ENCODE peak calls at places on chromosomes 12 and 14, in six cellular contexts. X, R, S, G, N and P are unnamed samples.

GRCh38 chr12:113197518-113198077 is 12.1 kb downstream of the RITA1 start:
- DNase-seq in X (no peak), R (no peak), S (no peak), G (no peak), N (no peak), P (no peak)

GRCh38 chr14:75264036-75264435 is 14.6 kb upstream of the FOS start:
- DNase-seq in X (no peak), R (no peak), S (no peak), G (no peak), N (no peak), P (no peak)

GRCh38 chr12:31362759-31363415 is 36.9 kb upstream of the SINHCAF start:
- DNase-seq in X (no peak), R (peak), S (peak), G (no peak), N (no peak), P (peak)

GRCh38 chr12:44874981-44875416 is 1.1 kb downstream of the NELL2 start:
- DNase-seq in X (no peak), R (peak), S (peak), G (no peak), N (peak), P (no peak)

GRCh38 chr12:121218588-121219352 is 8.8 kb downstream of the P2RX4 start:
- DNase-seq in X (no peak), R (no peak), S (no peak), G (no peak), N (no peak), P (no peak)

GRCh38 chr14:32816588-32816987 is 122.1 kb upstream of the NPAS3 start:
- DNase-seq in X (no peak), R (no peak), S (no peak), G (no peak), N (no peak), P (no peak)

GRCh38 chr12:118055144-118055557 is 5.8 kb downstream of the WSB2 start:
- DNase-seq in X (no peak), R (peak), S (peak), G (no peak), N (peak), P (peak)

GRCh38 chr12:6072302-6072752 is 52.1 kb downstream of the VWF start:
- DNase-seq in X (peak), R (no peak), S (no peak), G (no peak), N (no peak), P (no peak)

GRCh38 chr12:116698131-116698495 is 39.8 kb downstream of the SPRING1 start:
- DNase-seq in X (no peak), R (no peak), S (no peak), G (no peak), N (no peak), P (no peak)

GRCh38 chr12:69150083-69150795 is 89.1 kb upstream of the CPSF6 start:
- DNase-seq in X (no peak), R (no peak), S (no peak), G (no peak), N (no peak), P (no peak)

GRCh38 chr14:104677506-104678332 is 11.7 kb upstream of the INF2 start:
- DNase-seq in X (peak), R (peak), S (peak), G (no peak), N (peak), P (peak)

GRCh38 chr14:100278702-100279101 is 27.5 kb downstream of the SLC25A29 start:
- DNase-seq in X (peak), R (no peak), S (peak), G (no peak), N (no peak), P (no peak)

GRCh38 chr12:30694412-30694955 is 1.2 kb downstream of the IPO8 start:
- DNase-seq in X (no peak), R (no peak), S (peak), G (no peak), N (no peak), P (no peak)

GRCh38 chr14:33709286-33709685 is 241.6 kb downstream of the EGLN3 start:
- DNase-seq in X (no peak), R (no peak), S (no peak), G (no peak), N (no peak), P (no peak)

GRCh38 chr12:14936224-14936861 is 2.0 kb downstream of the ERP27 start:
- DNase-seq in X (no peak), R (peak), S (peak), G (no peak), N (no peak), P (no peak)

GRCh38 chr12:65891987-65892481 is 67.8 kb downstream of the HMGA2 start:
- DNase-seq in X (peak), R (no peak), S (peak), G (peak), N (no peak), P (no peak)

GRCh38 chr12:121294151-121294889 is 2.2 kb downstream of the CAMKK2 start:
- DNase-seq in X (no peak), R (no peak), S (no peak), G (no peak), N (no peak), P (no peak)

GRCh38 chr12:83709899-83710298 is 1023.2 kb downstream of the TMTC2 start:
- DNase-seq in X (no peak), R (no peak), S (no peak), G (no peak), N (no peak), P (no peak)

GRCh38 chr12:101299931-101300330 is 20.0 kb downstream of the UTP20 start:
- DNase-seq in X (no peak), R (no peak), S (no peak), G (no peak), N (no peak), P (no peak)

GRCh38 chr14:69828372-69828771 is 31.3 kb upstream of the SLC10A1 start:
- DNase-seq in X (no peak), R (no peak), S (no peak), G (no peak), N (no peak), P (no peak)

GRCh38 chr12:113196996-113197395 is 11.5 kb downstream of the RITA1 start:
- DNase-seq in X (peak), R (peak), S (peak), G (peak), N (peak), P (peak)

GRCh38 chr12:29053567-29053966 is 95.5 kb upstream of the FAR2 start:
- DNase-seq in X (no peak), R (no peak), S (no peak), G (no peak), N (no peak), P (peak)

GRCh38 chr12:79407671-79408622 is 282.8 kb downstream of the PAWR start:
- DNase-seq in X (peak), R (peak), S (peak), G (peak), N (no peak), P (peak)

GRCh38 chr12:34604227-34604626 is 581.9 kb downstream of the ALG10 start:
- DNase-seq in X (no peak), R (no peak), S (no peak), G (no peak), N (no peak), P (no peak)

GRCh38 chr14:45253754-45254300 is 825 bp upstream of the MIS18BP1 start:
- DNase-seq in X (peak), R (no peak), S (no peak), G (no peak), N (no peak), P (no peak)

GRCh38 chr12:4849024-4849594 is 60.6 kb upstream of the KCNA1 start:
- DNase-seq in X (no peak), R (no peak), S (peak), G (peak), N (no peak), P (no peak)

GRCh38 chr12:124441443-124442190 is 125.8 kb downstream of the NCOR2 start:
- DNase-seq in X (peak), R (no peak), S (no peak), G (no peak), N (no peak), P (no peak)

GRCh38 chr14:101174522-101174838 is 271.0 kb upstream of the RTL1 start:
- DNase-seq in X (no peak), R (no peak), S (no peak), G (no peak), N (no peak), P (no peak)

GRCh38 chr14:77161011-77161410 is 19.4 kb upstream of the ZDHHC22 start:
- DNase-seq in X (no peak), R (no peak), S (no peak), G (no peak), N (no peak), P (no peak)

GRCh38 chr14:82045339-82045738 is 511.7 kb upstream of the SEL1L start:
- DNase-seq in X (no peak), R (no peak), S (no peak), G (no peak), N (no peak), P (no peak)

GRCh38 chr12:94536040-94536965 is 76.6 kb upstream of the CEP83 start:
- DNase-seq in X (no peak), R (no peak), S (no peak), G (no peak), N (no peak), P (no peak)

GRCh38 chr14:101707285-101707842 is 54.1 kb upstream of the PPP2R5C start:
- DNase-seq in X (peak), R (peak), S (peak), G (peak), N (peak), P (peak)

GRCh38 chr12:30874455-30875313 is 51.9 kb upstream of the TSPAN11 start:
- DNase-seq in X (no peak), R (peak), S (peak), G (no peak), N (no peak), P (no peak)

GRCh38 chr12:111152581-111152980 is 216.3 kb downstream of the PHETA1 start:
- DNase-seq in X (no peak), R (no peak), S (no peak), G (no peak), N (no peak), P (no peak)

GRCh38 chr12:90407841-90408240 is 547.1 kb downstream of the CCER1 start:
- DNase-seq in X (no peak), R (peak), S (peak), G (no peak), N (no peak), P (no peak)

GRCh38 chr14:75267141-75267601 is 11.5 kb upstream of the FOS start:
- DNase-seq in X (peak), R (no peak), S (peak), G (no peak), N (no peak), P (no peak)

GRCh38 chr12:124479680-124480468 is 87.5 kb downstream of the NCOR2 start:
- DNase-seq in X (no peak), R (peak), S (no peak), G (no peak), N (no peak), P (no peak)

GRCh38 chr12:96376865-96377264 is 23.4 kb downstream of the CDK17 start:
- DNase-seq in X (no peak), R (no peak), S (no peak), G (no peak), N (no peak), P (no peak)
- H3K4me3 ChIP-seq in X (no peak), R (no peak), S (no peak), G (no peak), N (no peak), P (no peak)

DNA sequence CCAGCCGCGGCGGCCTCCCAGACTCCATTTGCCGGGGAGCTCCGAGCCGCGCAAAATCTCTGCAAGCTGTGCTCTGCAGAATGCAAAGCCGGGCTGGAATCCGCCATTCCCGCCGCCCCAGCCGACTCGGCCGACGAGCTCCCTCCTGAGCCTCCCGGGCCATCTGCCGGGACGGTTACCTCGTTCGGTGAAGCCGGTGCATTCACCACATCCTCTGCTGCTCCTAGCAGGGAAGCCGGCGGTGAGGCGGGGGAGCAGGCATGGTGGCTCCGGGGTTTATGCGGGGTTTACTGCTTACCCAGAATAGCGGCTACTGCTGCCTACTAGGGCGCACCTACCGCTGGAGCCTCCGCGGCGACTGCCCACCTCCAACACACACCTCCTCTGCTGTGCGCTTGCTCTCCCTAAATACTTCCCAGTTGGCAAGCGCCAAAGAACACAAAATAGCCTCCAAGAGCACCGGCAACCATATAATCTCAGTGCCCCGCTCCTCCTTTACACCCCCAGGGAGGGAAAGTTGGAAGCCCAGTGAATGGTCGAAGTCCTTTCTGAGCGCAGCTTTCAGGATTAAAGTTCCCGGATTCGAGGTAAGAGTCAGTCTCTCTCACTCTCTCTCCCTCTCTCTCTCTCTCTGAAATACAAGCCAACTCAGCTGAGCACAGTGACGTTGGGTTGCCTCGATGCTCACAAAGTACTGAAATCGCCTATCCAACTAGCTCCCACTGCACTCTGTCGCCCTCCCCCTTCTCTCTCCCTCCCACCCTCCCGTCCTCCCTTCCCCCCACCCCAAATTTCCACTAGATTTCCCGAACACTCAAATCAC is at the start of gene TBX5:
- DNase-seq in X (no peak), R (peak), S (peak), G (no peak), N (no peak), P (peak)
- H3K4me3 ChIP-seq in X (no peak), R (peak), S (no peak), G (no peak), N (no peak), P (no peak)

GRCh38 chr12:115336506-115336905 is 652.5 kb upstream of the TBX3 start:
- DNase-seq in X (no peak), R (no peak), S (no peak), G (no peak), N (no peak), P (no peak)
- H3K4me3 ChIP-seq in X (no peak), R (no peak), S (no peak), G (no peak), N (no peak), P (no peak)

GRCh38 chr12:107145397-107145796 is 52.0 kb upstream of the CRY1 start:
- DNase-seq in X (peak), R (no peak), S (no peak), G (no peak), N (no peak), P (no peak)
- H3K4me3 ChIP-seq in X (no peak), R (no peak), S (no peak), G (no peak), N (no peak), P (no peak)

GRCh38 chr12:50111417-50111692 is 681 bp upstream of the COX14 start:
- DNase-seq in X (no peak), R (no peak), S (no peak), G (no peak), N (no peak), P (no peak)
- H3K4me3 ChIP-seq in X (peak), R (peak), S (no peak), G (peak), N (peak), P (peak)

DNA sequence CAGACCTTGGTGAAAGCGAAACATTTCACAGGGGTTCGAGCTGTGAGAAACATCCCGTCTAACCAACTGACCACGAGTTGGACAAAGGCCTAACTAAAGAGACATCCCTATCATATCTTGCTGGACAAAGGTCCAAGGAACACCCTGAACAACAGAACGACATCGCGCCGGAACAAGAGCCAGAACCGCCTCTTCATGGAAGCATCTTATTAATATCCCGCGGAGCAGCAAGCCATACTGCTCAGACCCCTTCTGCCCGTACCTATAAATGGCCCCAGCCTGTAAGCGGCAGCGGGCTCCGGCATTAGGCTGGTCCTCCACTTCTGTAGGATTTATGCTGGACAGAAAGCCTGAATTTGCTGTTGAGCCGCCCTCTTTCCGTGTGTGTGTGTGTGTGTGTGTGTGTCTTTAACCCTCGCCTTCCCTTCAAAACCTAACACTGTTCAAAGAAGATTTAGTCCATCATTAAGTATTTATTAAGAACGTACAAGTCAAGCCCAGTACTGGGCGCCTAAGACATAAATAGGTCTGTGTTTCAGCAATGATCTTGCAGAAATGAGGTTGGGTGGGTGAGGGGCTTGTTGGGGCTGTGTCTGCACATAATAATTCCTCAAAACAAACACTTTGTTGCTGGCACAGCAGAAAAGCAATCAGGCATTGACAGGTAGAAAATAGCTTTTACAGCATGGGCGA is 1.9 kb downstream of the SLC6A15 start:
- DNase-seq in X (peak), R (peak), S (peak), G (no peak), N (no peak), P (no peak)
- H3K4me3 ChIP-seq in X (peak), R (peak), S (peak), G (peak), N (no peak), P (peak)

GRCh38 chr12:25813843-25814242 is 144.6 kb upstream of the RASSF8 start:
- DNase-seq in X (no peak), R (no peak), S (no peak), G (no peak), N (no peak), P (no peak)

GRCh38 chr12:25812295-25812694 is 146.2 kb upstream of the RASSF8 start:
- DNase-seq in X (no peak), R (no peak), S (no peak), G (no peak), N (no peak), P (no peak)

GRCh38 chr12:25808604-25809003 is 149.9 kb upstream of the RASSF8 start:
- DNase-seq in X (no peak), R (no peak), S (no peak), G (no peak), N (no peak), P (no peak)

GRCh38 chr12:25811656-25812126 is 146.8 kb upstream of the RASSF8 start:
- DNase-seq in X (peak), R (no peak), S (no peak), G (peak), N (no peak), P (no peak)

GRCh38 chr12:25810683-25811082 is 147.8 kb upstream of the RASSF8 start:
- DNase-seq in X (no peak), R (no peak), S (no peak), G (no peak), N (no peak), P (no peak)
- H3K4me3 ChIP-seq in X (no peak), R (no peak), S (no peak), G (no peak), N (no peak), P (no peak)